ENCODE peak calls at places on chromosomes 7 and 10, in six cellular contexts. C is stomach, R is left ventricle myocardium inferior, S is esophagus squamous epithelium, F is dorsolateral prefrontal cortex, V is PC-3. Q is an unnamed sample.

GRCh38 chr7:739964-740942 is 13.2 kb upstream of the PRKAR1B start:
- DNase-seq in C (no peak), R (no peak), S (no peak), F (no peak), V (no peak), Q (no peak)

GRCh38 chr10:74244097-74244685 is 93.2 kb downstream of the ADK start:
- DNase-seq in C (no peak), R (no peak), S (no peak), F (no peak), V (peak), Q (no peak)

GRCh38 chr10:114437456-114438292 is 33.4 kb upstream of the AFAP1L2 start:
- DNase-seq in C (no peak), R (no peak), S (no peak), F (no peak), V (peak), Q (no peak)

GRCh38 chr10:113499066-113499465 is 53.8 kb upstream of the HABP2 start:
- DNase-seq in C (no peak), R (no peak), S (no peak), F (no peak), V (peak), Q (no peak)

GRCh38 chr10:919481-919880 is 12.0 kb downstream of the LARP4B start:
- DNase-seq in C (no peak), R (no peak), S (no peak), F (no peak), V (no peak), Q (no peak)

GRCh38 chr7:142303650-142304049 is 45.8 kb upstream of the PRSS58 start:
- DNase-seq in C (no peak), R (no peak), S (no peak), F (no peak), V (peak), Q (no peak)

GRCh38 chr7:86667732-86668131 is 24.0 kb downstream of the GRM3 start:
- DNase-seq in C (no peak), R (no peak), S (no peak), F (no peak), V (no peak), Q (no peak)

GRCh38 chr10:3571310-3571825 is 213.6 kb downstream of the KLF6 start:
- DNase-seq in C (no peak), R (no peak), S (no peak), F (no peak), V (no peak), Q (no peak)

DNA sequence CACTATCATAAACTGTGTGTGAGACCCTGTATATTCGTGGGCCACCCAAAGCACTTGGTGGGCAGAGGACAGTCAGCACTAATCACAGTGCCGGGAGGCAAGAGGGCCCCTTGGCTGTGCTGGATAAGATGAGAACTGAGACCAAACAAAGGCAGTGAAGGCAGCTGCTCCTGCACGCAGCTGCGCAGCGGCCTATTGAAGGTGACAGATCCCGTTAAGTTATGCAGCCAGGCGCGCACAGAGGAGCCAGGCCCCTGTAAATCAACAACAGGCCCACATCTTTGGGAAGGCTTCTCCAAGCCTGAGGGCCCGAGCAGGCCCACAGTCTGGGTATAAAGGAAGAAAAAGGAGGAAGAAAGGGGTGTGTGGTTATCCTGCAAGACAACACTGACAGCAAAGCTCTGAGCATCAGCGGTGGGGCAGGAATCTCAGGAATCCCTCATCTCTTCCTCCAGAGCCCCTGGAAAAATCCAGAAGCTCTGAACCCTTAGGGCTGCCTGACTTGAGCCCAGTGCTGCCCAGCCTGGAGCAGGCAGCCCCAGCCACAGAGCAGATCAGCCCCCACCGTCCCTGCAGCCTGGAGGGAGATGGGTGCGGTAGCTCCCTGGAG is 154.2 kb downstream of the ARHGAP12 start:
- DNase-seq in C (no peak), R (no peak), S (no peak), F (no peak), V (no peak), Q (no peak)
- H3K27ac ChIP-seq in C (no peak), R (no peak), S (no peak), F (no peak), V (no peak), Q (no peak)

GRCh38 chr7:121351682-121352081 is 22.9 kb downstream of the WNT16 start:
- DNase-seq in C (no peak), R (no peak), S (no peak), F (no peak), V (no peak), Q (no peak)
- TF ChIP-seq CTCF in C (no peak), R (no peak), S (no peak), F (no peak), V (peak), Q (no peak)

GRCh38 chr10:103892181-103892580 is 25.8 kb downstream of the STN1 start:
- DNase-seq in C (no peak), R (no peak), S (no peak), F (no peak), V (no peak), Q (no peak)

GRCh38 chr10:103890194-103890658 is 27.8 kb downstream of the STN1 start:
- DNase-seq in C (peak), R (peak), S (no peak), F (no peak), V (peak), Q (peak)

GRCh38 chr10:103888113-103888841 is 29.7 kb downstream of the STN1 start:
- DNase-seq in C (peak), R (peak), S (no peak), F (no peak), V (peak), Q (peak)

GRCh38 chr10:103890688-103891087 is 27.3 kb downstream of the STN1 start:
- DNase-seq in C (no peak), R (no peak), S (no peak), F (no peak), V (peak), Q (no peak)

GRCh38 chr10:103889121-103889720 is 28.8 kb downstream of the STN1 start:
- DNase-seq in C (no peak), R (no peak), S (no peak), F (no peak), V (no peak), Q (no peak)
- H3K27ac ChIP-seq in C (peak), R (peak), S (peak), F (no peak), V (peak), Q (no peak)

GRCh38 chr10:119441921-119442757 is 100.4 kb downstream of the RGS10 start:
- DNase-seq in C (no peak), R (no peak), S (no peak), F (no peak), V (no peak), Q (no peak)
- TF ChIP-seq CTCF in C (no peak), R (no peak), S (no peak), F (no peak), V (no peak), Q (no peak)